ENCODE peak calls at places on chromosomes 5 and 9, in eight cellular contexts. Z, Q, P, M, R, O, N and W are unnamed samples.
A peak's percentile ranks its signal among the peaks of the same experiment; 100 is the strongest.

GRCh38 chr5:87137280-87137679 is 130.4 kb upstream of the RASA1 start:
- DNase-seq in Z (no peak), Q (no peak), P (no peak), M (no peak), R (no peak), O (no peak), N (no peak), W (no peak)

GRCh38 chr5:73496984-73497457 is 1.2 kb upstream of the BTF3 start:
- DNase-seq in Z (peak; percentile 80), Q (no peak), P (peak; percentile 38), M (peak; percentile 63), R (peak; percentile 68), O (peak; percentile 58), N (no peak), W (no peak)

GRCh38 chr5:32531885-32532520 is 53.4 kb upstream of the SUB1 start:
- DNase-seq in Z (peak; percentile 80), Q (no peak), P (no peak), M (peak; percentile 50), R (peak; percentile 16), O (peak; percentile 63), N (no peak), W (no peak)

GRCh38 chr5:155960177-155960576 is 366.8 kb upstream of the SGCD start:
- DNase-seq in Z (no peak), Q (no peak), P (no peak), M (no peak), R (no peak), O (no peak), N (no peak), W (no peak)

GRCh38 chr9:116152941-116153764 is 438 bp upstream of the PAPPA start:
- DNase-seq in Z (peak; percentile 81), Q (no peak), P (peak; percentile 80), M (peak; percentile 85), R (no peak), O (peak; percentile 88), N (no peak), W (no peak)

GRCh38 chr9:6068983-6069382 is 53.6 kb upstream of the RANBP6 start:
- DNase-seq in Z (peak; percentile 52), Q (no peak), P (no peak), M (no peak), R (no peak), O (no peak), N (no peak), W (no peak)

GRCh38 chr9:79812507-79813261 is 240.9 kb downstream of the TLE4 start:
- DNase-seq in Z (peak; percentile 28), Q (no peak), P (no peak), M (peak; percentile 75), R (no peak), O (no peak), N (no peak), W (no peak)

GRCh38 chr9:4137755-4138154 is 162.1 kb downstream of the GLIS3 start:
- DNase-seq in Z (peak; percentile 90), Q (no peak), P (peak; percentile 93), M (peak; percentile 55), R (no peak), O (peak; percentile 61), N (no peak), W (no peak)

GRCh38 chr9:93965830-93966577 is 10.8 kb upstream of the BARX1 start:
- DNase-seq in Z (peak; percentile 29), Q (no peak), P (no peak), M (no peak), R (no peak), O (no peak), N (no peak), W (no peak)

GRCh38 chr9:2465921-2466460 is 155.6 kb upstream of the VLDLR start:
- DNase-seq in Z (peak; percentile 83), Q (no peak), P (no peak), M (peak; percentile 58), R (peak; percentile 44), O (no peak), N (no peak), W (no peak)

GRCh38 chr5:78629590-78629989 is 19.0 kb downstream of the LHFPL2 start:
- DNase-seq in Z (no peak), Q (no peak), P (no peak), M (no peak), R (no peak), O (no peak), N (no peak), W (no peak)

GRCh38 chr5:148623741-148624140 is 30.6 kb downstream of the HTR4 start:
- DNase-seq in Z (peak; percentile 58), Q (no peak), P (no peak), M (peak; percentile 69), R (no peak), O (no peak), N (no peak), W (no peak)